ENCODE peak calls at places on chromosomes 1 and 21, in eight cellular contexts. C, I, J, M, T, A, U and K are unnamed samples.

GRCh38 chr1:85616011-85616705 is 35.6 kb downstream of the CCN1 start:
- ATAC-seq in C (no peak), J (no peak), M (no peak), U (no peak), A (no peak), T (no peak), I (no peak), K (no peak)

GRCh38 chr1:243407284-243408018 is 151.6 kb downstream of the SDCCAG8 start:
- ATAC-seq in M (no peak), C (peak), A (no peak), J (no peak), U (no peak), I (no peak), T (no peak), K (peak)

GRCh38 chr1:70866522-70867256 is 180.9 kb downstream of the PTGER3 start:
- ATAC-seq in M (no peak), I (peak), T (no peak), U (peak), J (no peak), C (no peak), A (no peak), K (no peak)

GRCh38 chr1:116916533-116917460 is 7.1 kb downstream of the PTGFRN start:
- ATAC-seq in C (peak), J (peak), A (peak), U (no peak), T (no peak), M (peak), I (no peak), K (no peak)

GRCh38 chr1:39173995-39174380 is 30.5 kb upstream of the MACF1 start:
- ATAC-seq in I (no peak), C (no peak), M (no peak), T (no peak), A (peak), J (no peak), U (no peak), K (no peak)

GRCh38 chr21:33116669-33117267 is 46.8 kb downstream of the OLIG1 start:
- ATAC-seq in T (no peak), C (no peak), A (no peak), U (no peak), I (no peak), J (no peak), M (no peak), K (no peak)

GRCh38 chr21:45074818-45075605 is 632 bp downstream of the ADARB1 start:
- ATAC-seq in J (peak), U (peak), M (peak), T (peak), A (peak), I (peak), C (peak), K (peak)

GRCh38 chr1:182848736-182849135 is 9.6 kb downstream of the DHX9 start:
- ATAC-seq in I (no peak), J (no peak), A (no peak), M (no peak), T (no peak), U (no peak), C (no peak), K (no peak)

GRCh38 chr1:33459766-33460543 is 12.5 kb upstream of the ZSCAN20 start:
- ATAC-seq in T (no peak), M (no peak), C (no peak), A (peak), I (no peak), U (no peak), J (no peak), K (no peak)

GRCh38 chr21:37532868-37533780 is 166.6 kb downstream of the DYRK1A start:
- ATAC-seq in T (peak), M (peak), C (peak), A (peak), U (peak), I (peak), J (peak), K (peak)

GRCh38 chr21:32702702-32703101 is 25.1 kb downstream of the SYNJ1 start:
- ATAC-seq in T (no peak), J (no peak), A (peak), U (no peak), M (no peak), I (no peak), C (peak), K (peak)

GRCh38 chr1:114180742-114181141 is 27.1 kb upstream of the SYT6 start:
- ATAC-seq in J (no peak), I (no peak), M (no peak), U (no peak), C (no peak), T (no peak), A (no peak), K (no peak)

GRCh38 chr21:18178509-18178908 is 66.1 kb upstream of the CHODL start:
- ATAC-seq in T (no peak), I (no peak), C (no peak), U (no peak), A (no peak), J (no peak), M (no peak), K (no peak)

GRCh38 chr1:45924736-45925135 is 121.3 kb downstream of the MAST2 start:
- ATAC-seq in A (no peak), C (no peak), T (no peak), M (no peak), J (no peak), U (peak), I (no peak), K (no peak)

GRCh38 chr1:14181191-14181793 is 417.2 kb upstream of the KAZN start:
- ATAC-seq in J (no peak), M (no peak), I (no peak), C (no peak), A (no peak), T (no peak), U (no peak), K (no peak)

GRCh38 chr1:192629602-192630001 is 6.3 kb upstream of the RGS13 start:
- ATAC-seq in T (no peak), J (no peak), M (no peak), U (no peak), A (peak), I (no peak), C (no peak), K (no peak)

GRCh38 chr1:115283681-115284146 is 54.3 kb downstream of the NGF start:
- ATAC-seq in T (no peak), C (no peak), J (peak), A (peak), M (no peak), I (no peak), U (no peak), K (no peak)

GRCh38 chr1:89894210-89894668 is 73.4 kb downstream of the LRRC8D start:
- ATAC-seq in J (no peak), T (no peak), C (no peak), I (no peak), U (no peak), M (no peak), A (no peak), K (no peak)

GRCh38 chr1:55010887-55011217 is 12.1 kb downstream of the BSND start:
- ATAC-seq in J (no peak), T (no peak), I (peak), U (no peak), M (no peak), C (peak), A (no peak), K (peak)

GRCh38 chr1:2174348-2175054 is 20.1 kb downstream of the FAAP20 start:
- ATAC-seq in T (peak), I (peak), C (peak), A (peak), J (peak), M (peak), U (peak), K (peak)

GRCh38 chr1:234325878-234326492 is 47.3 kb upstream of the COA6 start:
- ATAC-seq in U (no peak), T (peak), C (peak), A (no peak), J (peak), M (peak), I (peak), K (peak)

GRCh38 chr1:2494323-2494693 is 18.2 kb downstream of the PLCH2 start:
- ATAC-seq in A (no peak), I (no peak), U (no peak), M (no peak), T (no peak), J (no peak), C (no peak), K (no peak)

GRCh38 chr1:164673584-164674214 is 114.7 kb downstream of the PBX1 start:
- ATAC-seq in I (no peak), T (no peak), U (no peak), C (no peak), A (no peak), M (no peak), J (no peak), K (no peak)